ENCODE peak calls at places on chromosome 7, in nine cellular contexts. A, E, F, X, R, K, Z, V and H are unnamed samples.

GRCh38 chr7:44555350-44555749 is 14.2 kb upstream of the NPC1L1 start:
- DNase-seq in A (no peak), E (no peak), F (no peak), X (no peak), R (no peak), K (no peak), Z (no peak), V (no peak), H (no peak)

GRCh38 chr7:138863931-138864330 is 65.9 kb upstream of the ATP6V0A4 start:
- DNase-seq in A (no peak), E (no peak), F (no peak), X (no peak), R (no peak), K (no peak), Z (no peak), V (no peak), H (no peak)

GRCh38 chr7:90211391-90212148 is at the start of gene STEAP2:
- DNase-seq in A (peak; percentile 99), E (peak; percentile 93), F (peak; percentile 96), X (peak; percentile 11), R (peak; percentile 95), K (peak; percentile 97), Z (no peak), V (peak; percentile 82), H (peak; percentile 92)

GRCh38 chr7:1943326-1943725 is 273.2 kb downstream of the ELFN1 start:
- DNase-seq in A (no peak), E (no peak), F (no peak), X (no peak), R (no peak), K (no peak), Z (no peak), V (no peak), H (no peak)

GRCh38 chr7:94008537-94008936 is 4.4 kb upstream of the BET1 start:
- DNase-seq in A (peak; percentile 38), E (no peak), F (no peak), X (no peak), R (no peak), K (no peak), Z (no peak), V (no peak), H (peak; percentile 77)

GRCh38 chr7:36315309-36315948 is 74.2 kb upstream of the ANLN start:
- DNase-seq in A (peak; percentile 23), E (no peak), F (no peak), X (no peak), R (no peak), K (peak; percentile 70), Z (peak; percentile 13), V (no peak), H (no peak)

GRCh38 chr7:132939495-132939894 is 142.4 kb downstream of the CHCHD3 start:
- DNase-seq in A (no peak), E (no peak), F (no peak), X (no peak), R (no peak), K (no peak), Z (no peak), V (no peak), H (peak; percentile 5)

GRCh38 chr7:129308047-129308446 is 83.2 kb downstream of the AHCYL2 start:
- DNase-seq in A (peak; percentile 27), E (peak; percentile 3), F (no peak), X (no peak), R (no peak), K (no peak), Z (no peak), V (no peak), H (no peak)

GRCh38 chr7:37782166-37782565 is 66.2 kb upstream of the NME8 start:
- DNase-seq in A (no peak), E (no peak), F (no peak), X (no peak), R (no peak), K (no peak), Z (no peak), V (no peak), H (no peak)

GRCh38 chr7:100949227-100949930 is at the start of gene MUC3A:
- DNase-seq in A (no peak), E (no peak), F (no peak), X (no peak), R (peak; percentile 68), K (peak; percentile 48), Z (no peak), V (no peak), H (no peak)

GRCh38 chr7:44754802-44755697 is 6.4 kb downstream of the ZMIZ2 start:
- DNase-seq in A (no peak), E (no peak), F (no peak), X (no peak), R (no peak), K (no peak), Z (no peak), V (no peak), H (no peak)

GRCh38 chr7:159071260-159071659 is 73.4 kb downstream of the VIPR2 start:
- DNase-seq in A (no peak), E (no peak), F (no peak), X (no peak), R (no peak), K (no peak), Z (no peak), V (no peak), H (no peak)

GRCh38 chr7:142516038-142516501 is 233.2 kb upstream of the PRSS1 start:
- DNase-seq in A (peak; percentile 77), E (peak; percentile 72), F (peak; percentile 69), X (peak; percentile 83), R (peak; percentile 77), K (peak; percentile 83), Z (peak; percentile 67), V (peak; percentile 61), H (peak; percentile 78)

GRCh38 chr7:141788296-141788695 is 1.7 kb upstream of the TAS2R5 start:
- DNase-seq in A (no peak), E (no peak), F (no peak), X (no peak), R (no peak), K (no peak), Z (no peak), V (no peak), H (no peak)

GRCh38 chr7:67589178-67589577 is 592.5 kb downstream of the TYW1 start:
- DNase-seq in A (no peak), E (no peak), F (no peak), X (no peak), R (no peak), K (no peak), Z (no peak), V (no peak), H (no peak)

DNA sequence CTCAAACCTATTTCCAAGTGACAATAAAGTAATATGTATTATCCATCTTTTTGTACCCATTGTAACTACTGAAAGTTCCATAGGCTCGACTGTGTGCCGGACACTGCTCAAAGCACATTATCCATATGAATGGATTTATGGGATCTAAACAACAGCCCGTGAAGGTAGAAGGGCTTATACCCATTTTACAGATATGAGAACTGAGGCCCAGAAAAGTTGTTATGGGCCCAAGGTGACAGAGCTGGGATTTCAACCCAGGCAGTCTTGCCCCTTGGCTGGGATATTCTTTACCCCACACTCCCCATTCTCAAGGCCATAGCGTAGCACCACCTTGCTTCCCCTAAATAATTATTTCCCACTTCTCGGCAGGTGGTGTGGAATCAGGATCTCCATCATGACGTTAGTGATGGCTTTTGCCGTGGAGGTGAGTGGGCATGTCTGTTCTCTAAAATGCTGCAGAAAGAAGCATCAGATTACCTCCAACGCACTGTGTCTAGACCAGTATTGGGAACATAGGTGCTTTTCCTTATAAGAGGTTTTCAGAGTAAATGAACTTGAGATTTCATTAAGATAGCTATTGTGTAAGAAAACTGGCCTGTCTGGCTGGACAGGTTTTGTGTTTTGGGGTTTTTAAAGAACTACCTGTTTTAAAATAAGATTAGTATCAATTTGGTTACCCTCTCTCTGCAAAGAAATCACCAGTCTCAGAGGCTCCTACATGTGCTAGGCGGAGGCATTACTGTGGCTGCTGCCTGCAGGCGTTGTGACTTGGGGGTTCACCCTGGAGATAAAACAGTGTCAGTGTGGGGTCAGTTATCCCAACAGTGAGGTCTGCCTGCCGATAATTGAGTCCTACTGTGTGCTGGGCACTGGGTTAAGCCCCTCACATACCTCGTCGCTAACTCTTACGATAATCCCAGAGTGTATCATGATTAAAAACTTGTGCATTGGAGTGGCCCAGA is 85.1 kb upstream of the SDK1 start:
- DNase-seq in A (no peak), E (peak; percentile 69), F (no peak), X (no peak), R (no peak), K (no peak), Z (no peak), V (no peak), H (peak; percentile 55)
- H3K9me2 ChIP-seq in A (no peaks in the 10 kb centered on the region), E (no peaks in the 10 kb centered on the region), F (no peaks in the 10 kb centered on the region), X (no peaks in the 10 kb centered on the region), R (no peaks in the 10 kb centered on the region), K (no peaks in the 10 kb centered on the region), Z (no peaks in the 10 kb centered on the region), V (no peaks in the 10 kb centered on the region), H (no peaks in the 10 kb centered on the region)

DNA sequence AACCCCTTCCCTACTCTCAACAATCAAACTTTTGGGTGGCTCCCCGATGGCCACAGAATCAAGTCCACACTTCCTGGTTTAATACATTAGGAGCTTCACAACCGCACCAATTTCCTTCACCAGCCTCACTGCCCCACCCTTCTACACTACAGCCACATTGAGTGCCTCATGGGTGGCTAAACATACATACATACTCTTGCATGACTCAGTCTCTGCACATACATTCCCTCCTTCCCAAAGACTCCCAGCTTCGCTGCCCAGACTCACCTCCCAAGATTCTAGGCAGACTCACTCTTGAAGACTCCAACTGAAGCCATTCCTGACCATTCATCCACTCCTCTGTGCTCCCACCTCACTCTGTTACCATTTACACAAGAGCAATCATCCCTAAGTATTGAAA is 15.9 kb downstream of the VPS41 start:
- DNase-seq in A (no peak), E (no peak), F (no peak), X (no peak), R (no peak), K (no peak), Z (no peak), V (no peak), H (peak; percentile 69)
- H3K9me2 ChIP-seq in A (no peaks in the 10 kb centered on the region), E (no peaks in the 10 kb centered on the region), F (no peaks in the 10 kb centered on the region), X (no peaks in the 10 kb centered on the region), R (no peaks in the 10 kb centered on the region), K (no peaks in the 10 kb centered on the region), Z (no peaks in the 10 kb centered on the region), V (no peaks in the 10 kb centered on the region), H (no peaks in the 10 kb centered on the region)

GRCh38 chr7:153590571-153590970 is 461.6 kb upstream of the DPP6 start:
- DNase-seq in A (no peak), E (no peak), F (no peak), X (no peak), R (no peak), K (no peak), Z (no peak), V (no peak), H (peak; percentile 6)
- H3K9me2 ChIP-seq in A (no peaks in the 10 kb centered on the region), E (no peaks in the 10 kb centered on the region), F (no peaks in the 10 kb centered on the region), X (no peaks in the 10 kb centered on the region), R (no peaks in the 10 kb centered on the region), K (no peaks in the 10 kb centered on the region), Z (no peaks in the 10 kb centered on the region), V (no peaks in the 10 kb centered on the region), H (no peaks in the 10 kb centered on the region)

DNA sequence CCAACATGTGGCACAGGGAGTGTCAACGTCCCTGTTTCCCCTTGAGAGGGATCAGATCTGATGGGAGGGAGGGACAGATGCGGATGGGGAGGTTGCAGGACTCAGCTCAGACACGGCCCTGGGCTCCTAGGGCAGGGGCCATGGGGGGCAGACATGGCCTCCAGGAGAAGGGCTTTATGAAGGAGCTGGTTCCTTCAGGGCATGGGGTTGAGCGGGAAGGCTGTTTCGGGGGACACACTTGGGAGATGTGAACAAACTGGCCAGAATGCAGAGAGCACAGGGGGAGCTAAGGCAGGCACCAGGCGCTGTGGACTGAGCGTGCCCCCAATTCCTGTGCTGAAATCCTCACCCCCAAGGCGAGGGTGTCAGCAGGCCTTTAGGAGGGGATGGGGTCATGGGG is 581.9 kb upstream of the FOXK1 start:
- DNase-seq in A (no peak), E (no peak), F (no peak), X (no peak), R (no peak), K (no peak), Z (no peak), V (no peak), H (no peak)
- H3K9me2 ChIP-seq in A (no peaks in the 10 kb centered on the region), E (no peaks in the 10 kb centered on the region), F (no peaks in the 10 kb centered on the region), X (no peaks in the 10 kb centered on the region), R (no peaks in the 10 kb centered on the region), K (no peaks in the 10 kb centered on the region), Z (no peaks in the 10 kb centered on the region), V (no peaks in the 10 kb centered on the region), H (no peaks in the 10 kb centered on the region)